ENCODE peak calls at places on chromosomes 7 and 10, in five cellular contexts. C is GM23248, F is SK-N-SH, Q is HCT116, V is MM.1S. Z is an unnamed sample.
A peak's percentile ranks its signal among the peaks of the same experiment; 100 is the strongest.

GRCh38 chr10:51918451-51918850 is 219.1 kb upstream of the CSTF2T start:
- DNase-seq in C (no peak), F (no peak), Q (no peak), V (no peak), Z (no peak)

GRCh38 chr10:13165177-13165576 is 3.8 kb downstream of the MCM10 start:
- DNase-seq in C (no peak), F (no peak), Q (no peak), V (no peak), Z (no peak)

GRCh38 chr10:19922236-19922963 is 106.2 kb downstream of the PLXDC2 start:
- DNase-seq in C (peak; percentile 81), F (no peak), Q (no peak), V (no peak), Z (peak; percentile 25)

GRCh38 chr7:140945940-140946339 is 21.2 kb upstream of the BRAF start:
- DNase-seq in C (no peak), F (no peak), Q (no peak), V (no peak), Z (no peak)

GRCh38 chr10:58266003-58266825 is 1.5 kb downstream of the IPMK start:
- DNase-seq in C (peak; percentile 89), F (peak; percentile 11), Q (no peak), V (peak; percentile 53), Z (peak; percentile 64)

GRCh38 chr7:47584128-47584865 is 2.4 kb upstream of the TNS3 start:
- DNase-seq in C (peak; percentile 63), F (no peak), Q (no peak), V (no peak), Z (no peak)

GRCh38 chr7:135320277-135320676 is 86.6 kb downstream of the STRA8 start:
- DNase-seq in C (peak; percentile 33), F (peak; percentile 90), Q (no peak), V (no peak), Z (peak; percentile 56)

GRCh38 chr7:131197920-131198610 is 129.6 kb upstream of the MKLN1 start:
- DNase-seq in C (peak; percentile 80), F (no peak), Q (no peak), V (no peak), Z (peak; percentile 77)

GRCh38 chr7:131532570-131533091 is 23.8 kb downstream of the PODXL start:
- DNase-seq in C (no peak), F (no peak), Q (no peak), V (no peak), Z (no peak)

GRCh38 chr10:126350216-126350992 is 37.9 kb downstream of the ADAM12 start:
- DNase-seq in C (peak; percentile 96), F (peak; percentile 58), Q (peak; percentile 8), V (no peak), Z (peak; percentile 92)

DNA sequence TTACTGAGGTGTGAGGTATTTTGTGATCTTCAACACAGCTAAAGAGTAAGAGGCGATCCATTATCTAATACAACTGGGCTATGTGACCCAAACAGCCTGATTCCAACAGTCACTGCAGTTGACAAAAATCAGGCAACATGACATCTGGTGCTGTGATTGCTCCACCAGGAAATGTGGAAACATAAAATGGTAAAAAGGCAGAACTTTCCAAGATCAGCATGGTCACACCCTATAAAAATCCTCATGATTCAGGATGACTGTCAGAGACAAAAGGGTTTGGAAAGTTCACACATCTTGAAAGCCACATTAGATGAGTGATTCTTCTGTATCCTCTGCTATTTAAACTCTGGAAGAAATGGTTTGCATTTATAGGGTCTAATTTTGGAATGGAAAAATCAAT is 662.5 kb upstream of the IGFBP3 start:
- DNase-seq in C (peak; percentile 90), F (no peak), Q (no peak), V (no peak), Z (peak; percentile 67)
- H3K4me2 ChIP-seq in C (peak overlapping the region; percentile 52), F (no peak overlapping the region), Q (no peak overlapping the region), V (no peak overlapping the region), Z (no peak overlapping the region)

GRCh38 chr7:157613575-157614322 is 276.9 kb downstream of the DNAJB6 start:
- DNase-seq in C (no peak), F (no peak), Q (no peak), V (no peak), Z (peak; percentile 8)

GRCh38 chr7:157612664-157613561 is 276.1 kb downstream of the DNAJB6 start:
- DNase-seq in C (no peak), F (no peak), Q (no peak), V (no peak), Z (peak; percentile 47)

GRCh38 chr7:157610671-157611295 is 274.0 kb downstream of the DNAJB6 start:
- DNase-seq in C (no peak), F (no peak), Q (no peak), V (no peak), Z (no peak)

GRCh38 chr7:157611341-157611740 is 274.5 kb downstream of the DNAJB6 start:
- DNase-seq in C (no peak), F (no peak), Q (no peak), V (no peak), Z (no peak)

DNA sequence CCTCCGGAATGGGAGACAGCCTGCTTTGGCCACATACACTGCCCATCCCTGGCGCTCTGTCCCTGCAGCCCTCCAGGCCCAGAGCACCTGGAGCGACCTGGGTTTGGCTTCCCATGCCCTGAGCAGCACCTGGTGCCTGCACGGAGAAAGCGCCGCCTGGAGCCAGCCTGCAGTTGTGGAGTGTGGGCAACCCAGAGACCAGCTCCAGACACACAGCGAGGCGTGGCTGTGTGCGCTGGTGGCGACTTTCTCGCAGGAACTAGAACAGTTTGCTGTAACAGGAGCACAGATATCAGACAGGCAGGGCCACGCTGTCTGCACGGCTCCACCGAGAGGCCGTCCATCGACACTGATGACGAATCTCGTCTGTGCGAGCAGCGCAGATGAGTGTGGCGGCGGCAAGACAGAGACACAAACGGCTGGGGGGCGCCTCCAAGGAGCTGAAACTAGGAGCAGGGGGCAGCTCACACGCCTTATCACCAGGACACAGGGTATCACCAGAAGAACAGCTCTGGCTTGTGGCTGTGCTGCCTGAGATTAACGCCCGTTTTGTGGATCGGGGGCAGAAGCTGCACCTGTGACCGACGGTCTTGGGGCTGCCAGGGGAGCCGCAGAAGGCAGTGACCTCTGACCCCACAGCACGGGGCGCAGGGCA is 275.3 kb downstream of the DNAJB6 start:
- DNase-seq in C (no peak), F (no peak), Q (no peak), V (no peak), Z (no peak)
- H3K4me3 ChIP-seq in C (no peak overlapping the region), F (no peak overlapping the region), Q (no peak overlapping the region), V (no peak overlapping the region), Z (peak overlapping the region; percentile 62)

GRCh38 chr7:107879400-107880035 is 11.5 kb upstream of the DLD start:
- DNase-seq in C (peak; percentile 79), F (peak; percentile 75), Q (peak; percentile 52), V (peak; percentile 60), Z (peak; percentile 70)
- TF ChIP-seq EZH2phosphoT487 in C (no peak), F (no peak), Q (no peak), V (no peak), Z (no peak)

DNA sequence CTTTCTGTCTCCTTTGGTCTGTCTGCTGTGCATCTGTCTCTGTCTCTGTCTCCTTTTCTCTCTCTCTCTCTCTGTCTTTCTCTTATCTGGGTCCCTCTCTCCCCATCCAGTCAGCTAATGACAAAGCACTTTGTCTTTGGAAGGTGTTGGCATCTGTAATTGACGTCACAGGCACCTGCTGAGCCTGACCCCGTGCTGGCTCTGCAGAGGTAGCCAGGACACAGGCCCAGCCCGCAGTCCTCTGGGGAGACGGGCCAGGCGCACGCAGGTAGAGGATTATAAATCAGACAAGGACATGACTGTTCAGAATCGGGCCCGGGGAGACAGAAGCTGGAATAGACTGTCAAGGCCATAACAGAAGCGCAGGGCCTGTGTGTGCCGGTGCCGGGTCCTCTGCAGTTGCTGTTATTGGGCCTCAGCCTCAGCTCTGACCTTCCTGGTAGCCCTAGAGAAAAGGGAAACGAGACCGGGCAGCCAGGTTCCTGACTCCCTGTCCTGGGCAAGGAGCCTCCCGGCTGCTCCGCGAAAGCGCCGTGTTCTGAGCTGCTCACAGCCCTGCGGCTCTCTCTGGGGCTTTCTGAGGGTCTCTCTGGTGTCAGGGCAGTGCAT is 10.7 kb upstream of the PSMG3 start:
- DNase-seq in C (no peak), F (no peak), Q (no peak), V (no peak), Z (no peak)
- H3K4me2 ChIP-seq in C (no peak overlapping the region), F (no peak overlapping the region), Q (no peak overlapping the region), V (no peak overlapping the region), Z (no peak overlapping the region)

GRCh38 chr10:123357363-123358075 is 203.3 kb downstream of the BUB3 start:
- DNase-seq in C (no peak), F (peak; percentile 51), Q (no peak), V (no peak), Z (no peak)
- H3K4me3 ChIP-seq in C (no peak overlapping the region), F (no peak overlapping the region), Q (no peak overlapping the region), V (no peak overlapping the region), Z (no peak overlapping the region)

DNA sequence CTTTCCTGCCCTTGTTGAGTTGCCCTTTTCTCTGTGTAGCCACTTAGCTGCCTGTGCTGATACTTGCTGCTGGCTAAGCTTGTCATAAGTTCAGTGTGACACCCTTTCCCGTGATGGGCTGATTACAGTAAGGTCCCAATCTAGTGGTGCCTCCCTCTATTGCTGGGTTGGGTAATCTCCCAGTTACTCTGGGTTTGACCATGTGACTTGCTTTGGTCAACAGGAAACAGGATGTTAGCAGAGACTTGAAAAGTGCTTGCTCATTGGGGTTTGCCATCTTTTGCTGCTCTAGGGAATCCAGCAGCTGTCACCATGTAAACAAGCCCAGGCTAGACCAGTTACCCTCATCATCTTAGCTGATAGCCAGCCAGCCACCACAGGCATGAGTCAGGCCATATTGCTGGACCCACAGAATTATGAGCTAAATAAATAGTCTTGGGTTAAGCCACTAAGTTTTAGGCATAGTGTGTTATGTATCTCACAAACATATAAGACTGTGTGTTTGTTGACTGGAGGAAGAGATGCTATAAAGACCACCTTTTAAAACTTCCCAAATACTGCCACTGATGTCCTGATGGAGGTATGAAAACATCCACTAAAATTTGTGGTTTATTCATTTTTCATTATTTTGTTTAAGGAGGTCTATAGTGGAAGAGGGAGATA is 4.0 kb upstream of the LEP start:
- DNase-seq in C (peak; percentile 92), F (no peak), Q (no peak), V (peak; percentile 94), Z (peak; percentile 92)
- TF ChIP-seq EZH2phosphoT487 in C (no peak), F (no peak), Q (no peak), V (no peak), Z (no peak)

GRCh38 chr10:132787253-132788179 is 1.6 kb upstream of the NKX6-2 start:
- DNase-seq in C (no peak), F (peak; percentile 68), Q (no peak), V (no peak), Z (no peak)
- H3K4me2 ChIP-seq in C (no peak overlapping the region), F (no peak overlapping the region), Q (no peak overlapping the region), V (no peak overlapping the region), Z (peak overlapping the region; percentile 53)

DNA sequence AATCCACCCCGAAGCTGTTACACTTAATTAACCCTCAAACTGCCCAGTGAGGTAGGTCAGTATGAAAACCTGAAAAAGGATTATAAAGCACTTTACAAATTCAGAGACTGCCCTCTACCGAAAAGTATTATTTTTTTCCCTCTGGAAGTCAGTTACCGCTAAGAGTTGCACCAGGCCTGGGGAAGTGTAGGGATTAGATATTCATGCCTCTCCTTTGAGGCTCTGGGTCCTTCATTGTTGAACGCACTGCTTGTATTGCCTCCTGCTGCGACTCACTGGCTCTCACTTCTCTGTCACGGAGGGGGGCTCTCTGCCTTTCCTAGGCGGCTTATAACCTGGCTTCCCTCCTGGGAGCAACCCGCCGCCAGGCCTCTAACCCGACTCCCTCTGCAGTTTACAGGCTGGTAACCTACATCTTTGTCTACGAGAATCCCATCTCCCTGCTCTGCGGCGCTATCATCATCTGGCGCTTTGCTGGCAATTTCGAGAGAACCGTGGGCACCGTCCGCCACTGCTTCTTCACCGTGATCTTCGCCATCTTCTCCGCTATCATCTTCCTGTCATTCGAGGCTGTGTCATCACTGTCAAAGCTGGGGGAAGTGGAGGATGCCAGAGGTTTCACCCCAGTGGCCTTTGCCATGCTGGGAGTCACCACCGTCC is 2.7 kb downstream of the RHBDD2 start:
- DNase-seq in C (no peak), F (no peak), Q (no peak), V (no peak), Z (no peak)
- H3K4me3 ChIP-seq in C (no peak overlapping the region), F (no peak overlapping the region), Q (no peak overlapping the region), V (no peak overlapping the region), Z (no peak overlapping the region)

GRCh38 chr7:2032030-2032875 is 200.5 kb downstream of the MAD1L1 start:
- DNase-seq in C (peak; percentile 8), F (peak; percentile 56), Q (no peak), V (no peak), Z (no peak)
- TF ChIP-seq EZH2phosphoT487 in C (no peak), F (no peak), Q (no peak), V (no peak), Z (no peak)

Z was measured in PC-3.